ENCODE peak calls at places on chromosome 4, in eight cellular contexts. J is Karpas-422; D is A549; N is aorta; O is AG04450; Z is CD8-positive, alpha-beta T cell; F is skeletal muscle cell; W is brain microvascular endothelial cell. B is an unnamed sample.

GRCh38 chr4:168384437-168385141 is 66.0 kb upstream of the DDX60 start:
- DNase-seq in J (no peak), D (no peak), N (no peak), O (no peak), Z (no peak), F (no peak), W (peak), B (no peak)

GRCh38 chr4:179596621-179597020 is 2154.4 kb upstream of the AGA start:
- DNase-seq in J (no peak), D (no peak), N (no peak), O (no peak), Z (no peak), F (no peak), W (no peak), B (no peak)

GRCh38 chr4:94127707-94128328 is 79.8 kb upstream of the SMARCAD1 start:
- DNase-seq in J (peak), D (peak), N (no peak), O (peak), Z (no peak), F (peak), W (no peak), B (peak)

GRCh38 chr4:39442910-39443480 is 15.7 kb downstream of the RPL9 start:
- DNase-seq in J (no peak), D (no peak), N (no peak), O (no peak), Z (no peak), F (no peak), W (no peak), B (no peak)

GRCh38 chr4:176309772-176310171 is 10.0 kb upstream of the SPCS3 start:
- DNase-seq in J (no peak), D (peak), N (no peak), O (no peak), Z (no peak), F (no peak), W (peak), B (no peak)

GRCh38 chr4:39464886-39465501 is 6.1 kb downstream of the LIAS start:
- DNase-seq in J (peak), D (peak), N (no peak), O (peak), Z (no peak), F (peak), W (peak), B (no peak)

GRCh38 chr4:8906668-8906970 is 35.0 kb upstream of the HMX1 start:
- DNase-seq in J (no peak), D (no peak), N (peak), O (no peak), Z (no peak), F (no peak), W (no peak), B (no peak)

GRCh38 chr4:7195546-7196282 is 3.4 kb downstream of the SORCS2 start:
- DNase-seq in J (no peak), D (no peak), N (peak), O (no peak), Z (no peak), F (peak), W (peak), B (no peak)

GRCh38 chr4:138111462-138112000 is 130.6 kb downstream of the SLC7A11 start:
- DNase-seq in J (no peak), D (no peak), N (no peak), O (no peak), Z (no peak), F (no peak), W (peak), B (no peak)

GRCh38 chr4:105234582-105234981 is 87.9 kb downstream of the TET2 start:
- DNase-seq in J (no peak), D (no peak), N (no peak), O (no peak), Z (no peak), F (no peak), W (no peak), B (no peak)

GRCh38 chr4:8640816-8641215 is 48.3 kb downstream of the CPZ start:
- DNase-seq in J (no peak), D (no peak), N (peak), O (no peak), Z (no peak), F (no peak), W (no peak), B (no peak)

GRCh38 chr4:74446193-74446868 is 1.4 kb downstream of the AREG start:
- DNase-seq in J (no peak), D (no peak), N (no peak), O (no peak), Z (no peak), F (no peak), W (no peak), B (no peak)

GRCh38 chr4:83010522-83011318 is at the start of gene LIN54:
- DNase-seq in J (peak), D (peak), N (peak), O (no peak), Z (peak), F (no peak), W (peak), B (no peak)

GRCh38 chr4:138909605-138910004 is 106.0 kb upstream of the NOCT start:
- DNase-seq in J (no peak), D (no peak), N (no peak), O (no peak), Z (no peak), F (no peak), W (no peak), B (no peak)

GRCh38 chr4:154626793-154627484 is 14.5 kb upstream of the FGG start:
- DNase-seq in J (peak), D (peak), N (peak), O (no peak), Z (peak), F (no peak), W (peak), B (no peak)

GRCh38 chr4:56906534-56906933 is 1.2 kb upstream of the REST start:
- DNase-seq in J (no peak), D (no peak), N (no peak), O (no peak), Z (no peak), F (no peak), W (no peak), B (no peak)

GRCh38 chr4:88378691-88379559 is at the start of gene HERC6:
- DNase-seq in J (peak), D (peak), N (peak), O (peak), Z (peak), F (peak), W (peak), B (peak)

GRCh38 chr4:158775091-158775651 is 6.3 kb downstream of the FNIP2 start:
- DNase-seq in J (no peak), D (peak), N (no peak), O (no peak), Z (no peak), F (peak), W (peak), B (no peak)

GRCh38 chr4:126915999-126916625 is 716.6 kb upstream of the INTU start:
- DNase-seq in J (no peak), D (no peak), N (no peak), O (no peak), Z (no peak), F (no peak), W (no peak), B (no peak)

GRCh38 chr4:41611881-41612871 is 74.2 kb downstream of the LIMCH1 start:
- DNase-seq in J (no peak), D (peak), N (no peak), O (no peak), Z (no peak), F (no peak), W (no peak), B (no peak)

GRCh38 chr4:44663539-44664263 is 12.3 kb upstream of the YIPF7 start:
- DNase-seq in J (no peak), D (no peak), N (no peak), O (no peak), Z (no peak), F (no peak), W (no peak), B (no peak)

GRCh38 chr4:166535865-166536264 is 662.8 kb downstream of the TLL1 start:
- DNase-seq in J (no peak), D (no peak), N (no peak), O (no peak), Z (no peak), F (no peak), W (no peak), B (no peak)

GRCh38 chr4:84917869-84918600 is 48.5 kb downstream of the WDFY3 start:
- DNase-seq in J (no peak), D (no peak), N (no peak), O (no peak), Z (no peak), F (no peak), W (no peak), B (no peak)

GRCh38 chr4:138406881-138407280 is 164.7 kb upstream of the SLC7A11 start:
- DNase-seq in J (no peak), D (no peak), N (no peak), O (no peak), Z (no peak), F (peak), W (no peak), B (no peak)

GRCh38 chr4:145076473-145076855 is 21.5 kb downstream of the ANAPC10 start:
- DNase-seq in J (no peak), D (no peak), N (no peak), O (no peak), Z (no peak), F (no peak), W (no peak), B (no peak)

DNA sequence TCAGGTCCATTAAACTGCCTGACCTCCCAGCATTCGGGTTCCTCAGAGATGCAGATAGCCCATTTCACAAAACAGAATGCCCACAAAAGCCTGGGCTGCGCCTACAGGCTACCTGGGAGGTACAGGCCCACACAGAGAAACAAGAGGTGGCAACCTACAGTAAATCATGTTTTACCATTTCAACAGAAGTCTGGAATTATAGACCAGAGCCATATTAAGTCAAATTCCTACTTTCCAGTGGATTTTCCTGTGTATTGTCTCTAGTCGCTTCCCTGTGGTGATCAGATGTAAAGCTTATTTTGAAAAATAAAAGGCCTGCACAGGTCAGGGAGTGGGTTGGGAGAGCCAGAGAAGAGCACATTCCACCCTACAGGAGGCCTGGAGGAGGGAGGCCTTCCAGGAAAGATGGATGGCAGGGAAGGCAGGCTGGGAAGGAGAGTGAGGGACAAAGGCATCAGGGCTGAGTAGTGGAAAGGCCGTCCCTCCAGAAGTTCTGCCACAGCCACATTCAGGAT is 19.1 kb upstream of the USO1 start:
- DNase-seq in J (no peak), D (no peak), N (no peak), O (no peak), Z (no peak), F (no peak), W (no peak), B (no peak)
- H3K4me3 ChIP-seq in J (no peak), D (no peak), N (no peak), O (no peak), Z (no peak), F (no peak), W (no peak), B (no peak)

DNA sequence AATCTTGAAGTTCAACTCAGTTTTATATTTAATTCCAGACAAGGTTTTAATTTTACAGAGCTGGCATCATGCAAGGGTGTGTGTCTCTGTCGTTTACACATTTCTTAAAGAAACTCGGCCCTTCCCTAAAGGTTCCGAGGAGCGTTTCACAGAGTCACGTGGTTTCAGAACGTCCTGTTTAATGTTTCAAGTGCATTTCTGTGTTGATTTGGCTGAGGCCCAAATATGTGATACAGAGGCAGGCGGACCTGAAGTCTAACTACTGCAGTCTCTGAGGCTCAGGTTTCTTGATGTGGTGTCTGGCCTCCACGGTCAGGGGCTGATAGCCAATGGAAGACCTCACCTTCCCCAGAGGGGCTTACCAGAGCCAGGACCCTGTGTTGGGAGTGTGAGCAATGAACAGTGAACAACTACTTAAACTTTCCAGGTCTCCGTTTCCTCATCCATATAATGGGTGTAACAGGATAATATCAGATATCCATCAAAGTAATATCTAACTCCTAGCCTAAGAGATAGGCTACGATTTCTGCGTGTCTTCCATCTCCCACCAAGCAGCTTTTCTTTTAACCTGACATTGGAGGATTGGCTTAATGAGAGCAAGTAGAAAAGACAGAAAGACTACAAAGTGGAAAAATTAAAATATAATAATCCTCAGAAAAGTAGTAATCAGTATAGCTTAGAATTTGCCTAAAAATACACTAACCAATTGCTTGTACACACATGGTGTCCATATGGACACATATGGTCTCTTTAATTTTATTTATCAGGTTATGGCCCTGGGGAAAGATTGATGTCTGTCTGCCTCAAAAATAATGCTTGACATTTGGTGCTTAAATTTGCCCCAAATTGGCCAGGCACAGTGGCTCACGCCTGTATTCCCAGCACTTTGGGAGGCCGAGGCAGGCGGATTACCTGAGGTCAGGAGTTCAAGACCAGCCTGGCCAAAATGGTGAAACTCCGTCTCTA is 50.0 kb upstream of the TRIM2 start:
- DNase-seq in J (peak), D (peak), N (no peak), O (no peak), Z (no peak), F (no peak), W (peak), B (no peak)
- H3K4me3 ChIP-seq in J (peak), D (peak), N (peak), O (peak), Z (peak), F (peak), W (peak), B (peak)

GRCh38 chr4:25161599-25161960 is 1.3 kb upstream of the SEPSECS start:
- DNase-seq in J (peak), D (no peak), N (no peak), O (no peak), Z (no peak), F (no peak), W (no peak), B (no peak)

GRCh38 chr4:25157071-25157470 is 3.2 kb downstream of the SEPSECS start:
- DNase-seq in J (no peak), D (no peak), N (no peak), O (no peak), Z (no peak), F (no peak), W (no peak), B (no peak)

GRCh38 chr4:25159837-25160713 is at the start of gene SEPSECS:
- DNase-seq in J (peak), D (peak), N (peak), O (peak), Z (peak), F (peak), W (peak), B (peak)

GRCh38 chr4:25160714-25161598 is 707 bp upstream of the SEPSECS start:
- DNase-seq in J (peak), D (no peak), N (no peak), O (no peak), Z (no peak), F (no peak), W (no peak), B (no peak)

GRCh38 chr4:25158817-25159216 is 1.4 kb downstream of the SEPSECS start:
- DNase-seq in J (no peak), D (no peak), N (no peak), O (no peak), Z (no peak), F (no peak), W (no peak), B (no peak)
- H3K4me3 ChIP-seq in J (peak), D (no peak), N (no peak), O (no peak), Z (no peak), F (no peak), W (no peak), B (peak)

GRCh38 chr4:140426610-140427103 is 791 bp downstream of the CLGN start:
- DNase-seq in J (no peak), D (no peak), N (no peak), O (no peak), Z (no peak), F (no peak), W (no peak), B (no peak)
- H3K4me3 ChIP-seq in J (peak), D (peak), N (no peak), O (peak), Z (peak), F (peak), W (peak), B (peak)

GRCh38 chr4:1683371-1683902 is 676 bp downstream of the FAM53A start:
- DNase-seq in J (no peak), D (peak), N (peak), O (peak), Z (no peak), F (peak), W (peak), B (peak)
- H3K4me3 ChIP-seq in J (peak), D (peak), N (peak), O (peak), Z (peak), F (peak), W (peak), B (peak)